ENCODE peak calls at places on chromosome 17, in five cellular contexts. L, A, N, M and T are unnamed samples.

GRCh38 chr17:45704251-45704650 is 79.9 kb upstream of the CRHR1 start:
- DNase-seq in L (no peak), A (no peak), N (no peak), M (no peak), T (no peak)

GRCh38 chr17:45235071-45236001 is 13.7 kb downstream of the FMNL1 start:
- DNase-seq in L (peak), A (peak), N (peak), M (peak), T (peak)

GRCh38 chr17:46057366-46057765 is 58.3 kb downstream of the STH start:
- DNase-seq in L (no peak), A (peak), N (no peak), M (no peak), T (no peak)

GRCh38 chr17:82668631-82669099 is 20.4 kb upstream of the WDR45B start:
- DNase-seq in L (peak), A (peak), N (peak), M (no peak), T (peak)

GRCh38 chr17:30093463-30094147 is 23.0 kb upstream of the NSRP1 start:
- DNase-seq in L (no peak), A (peak), N (no peak), M (no peak), T (no peak)

GRCh38 chr17:47205419-47205963 is 3.7 kb upstream of the MYL4 start:
- DNase-seq in L (no peak), A (peak), N (peak), M (no peak), T (no peak)

GRCh38 chr17:63171428-63172205 is 205.6 kb downstream of the TANC2 start:
- DNase-seq in L (no peak), A (peak), N (no peak), M (no peak), T (no peak)

GRCh38 chr17:57862410-57862989 is 12.7 kb upstream of the MRPS23 start:
- DNase-seq in L (no peak), A (no peak), N (peak), M (no peak), T (no peak)

DNA sequence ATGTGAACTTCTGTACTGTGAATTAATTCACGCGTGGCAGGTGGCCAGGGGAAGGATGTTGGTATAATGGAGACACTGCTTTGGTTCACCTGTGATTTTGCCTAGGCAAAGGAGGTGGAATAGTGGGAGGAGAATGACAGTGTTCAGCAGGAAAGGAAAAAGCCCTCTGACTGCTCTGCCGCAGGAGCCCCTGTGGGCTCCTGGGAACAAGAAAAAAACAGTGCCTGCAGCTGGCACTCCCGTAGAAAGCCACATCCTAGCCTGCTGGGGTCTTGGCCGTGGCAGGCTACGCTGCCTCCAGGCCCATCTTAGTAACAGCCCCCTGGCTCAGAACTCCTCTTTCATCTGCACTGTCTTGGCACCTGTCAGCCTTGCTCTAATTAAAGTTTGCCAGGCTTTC is 20.6 kb downstream of the ADORA2B start:
- DNase-seq in L (no peak), A (no peak), N (no peak), M (no peak), T (no peak)
- H3K27ac ChIP-seq in L (no peak), A (peak), N (no peak), M (no peak), T (no peak)

GRCh38 chr17:48440660-48441059 is 10.6 kb upstream of the SKAP1 start:
- DNase-seq in L (no peak), A (no peak), N (no peak), M (no peak), T (no peak)
- H3K27ac ChIP-seq in L (no peak), A (peak), N (no peak), M (no peak), T (no peak)

DNA sequence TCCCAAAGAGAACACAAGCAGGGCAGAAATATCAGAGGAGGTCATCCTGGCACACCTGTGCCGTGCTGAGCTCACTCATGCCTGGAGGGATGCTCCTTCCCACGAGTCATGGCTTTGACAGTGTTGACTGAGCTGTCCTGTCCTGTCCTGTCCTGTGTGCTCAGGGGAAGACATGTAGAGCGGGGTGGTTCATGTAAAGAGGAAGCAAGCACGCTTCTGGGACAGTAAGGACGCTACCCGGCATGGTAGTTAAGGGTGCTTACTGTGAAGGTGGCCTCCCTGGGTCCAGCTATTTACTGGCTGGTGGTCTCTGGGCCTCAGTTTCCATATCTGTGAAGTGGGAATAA is 394 bp downstream of the LGALS9 start:
- DNase-seq in L (no peak), A (no peak), N (no peak), M (no peak), T (no peak)
- H3K27ac ChIP-seq in L (peak), A (no peak), N (no peak), M (no peak), T (peak)

GRCh38 chr17:77531641-77532040 is 390.9 kb downstream of the SEC14L1 start:
- DNase-seq in L (no peak), A (no peak), N (no peak), M (no peak), T (no peak)

GRCh38 chr17:77534137-77534536 is 393.4 kb downstream of the SEC14L1 start:
- DNase-seq in L (no peak), A (no peak), N (no peak), M (no peak), T (no peak)

GRCh38 chr17:77535892-77536291 is 395.1 kb downstream of the SEC14L1 start:
- DNase-seq in L (no peak), A (no peak), N (no peak), M (no peak), T (no peak)

GRCh38 chr17:77537566-77537965 is 396.8 kb downstream of the SEC14L1 start:
- DNase-seq in L (no peak), A (no peak), N (no peak), M (no peak), T (no peak)

DNA sequence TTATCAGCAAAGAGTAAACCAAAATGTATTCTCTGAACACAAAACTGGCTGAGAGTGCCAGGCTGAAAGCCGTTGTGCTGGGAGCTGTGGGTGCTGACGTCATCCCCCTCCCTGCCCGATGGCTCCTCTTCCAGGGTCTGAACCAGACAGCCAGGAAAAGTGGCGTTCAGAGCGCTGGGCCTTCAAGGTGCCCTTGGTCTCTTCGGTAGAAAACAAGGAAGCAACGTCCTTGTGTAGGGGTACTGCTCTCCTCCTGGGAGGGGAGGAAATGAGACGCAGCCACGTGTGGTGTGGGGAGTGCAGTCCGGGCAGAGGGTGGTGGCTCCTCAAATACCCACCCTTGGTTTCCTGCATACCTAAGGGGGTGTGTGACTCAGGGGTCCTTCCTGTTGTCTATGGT is 394.7 kb downstream of the SEC14L1 start:
- DNase-seq in L (no peak), A (peak), N (no peak), M (no peak), T (no peak)
- H3K27ac ChIP-seq in L (no peak), A (no peak), N (no peak), M (no peak), T (no peak)

GRCh38 chr17:13143001-13143400 is 125.2 kb upstream of the ELAC2 start:
- DNase-seq in L (no peak), A (no peak), N (no peak), M (no peak), T (no peak)

GRCh38 chr17:13135496-13135895 is 117.7 kb upstream of the ELAC2 start:
- DNase-seq in L (no peak), A (no peak), N (no peak), M (no peak), T (no peak)

GRCh38 chr17:13140750-13141149 is 122.9 kb upstream of the ELAC2 start:
- DNase-seq in L (no peak), A (peak), N (no peak), M (no peak), T (no peak)
- H3K27ac ChIP-seq in L (no peak), A (no peak), N (no peak), M (no peak), T (no peak)

GRCh38 chr17:14134456-14134855 is 65.2 kb downstream of the COX10 start:
- DNase-seq in L (no peak), A (no peak), N (no peak), M (no peak), T (no peak)
- H3K27ac ChIP-seq in L (no peak), A (no peak), N (no peak), M (no peak), T (no peak)

GRCh38 chr17:60093694-60094093 is 15.0 kb upstream of the HEATR6 start:
- DNase-seq in L (no peak), A (no peak), N (no peak), M (no peak), T (no peak)

GRCh38 chr17:60091109-60091508 is 12.4 kb upstream of the HEATR6 start:
- DNase-seq in L (no peak), A (no peak), N (no peak), M (no peak), T (no peak)

GRCh38 chr17:60090412-60090811 is 11.7 kb upstream of the HEATR6 start:
- DNase-seq in L (no peak), A (no peak), N (no peak), M (no peak), T (no peak)

GRCh38 chr17:60089097-60089844 is 10.6 kb upstream of the HEATR6 start:
- DNase-seq in L (no peak), A (no peak), N (no peak), M (no peak), T (no peak)

GRCh38 chr17:60091908-60092331 is 13.2 kb upstream of the HEATR6 start:
- DNase-seq in L (no peak), A (peak), N (no peak), M (no peak), T (no peak)
- H3K27ac ChIP-seq in L (no peak), A (no peak), N (no peak), M (no peak), T (peak)

GRCh38 chr17:76250141-76250540 is 9.8 kb upstream of the RNF157 start:
- DNase-seq in L (no peak), A (no peak), N (no peak), M (no peak), T (no peak)

GRCh38 chr17:76248013-76248782 is 7.9 kb upstream of the RNF157 start:
- DNase-seq in L (no peak), A (no peak), N (no peak), M (no peak), T (no peak)

GRCh38 chr17:76243826-76244679 is 3.8 kb upstream of the RNF157 start:
- DNase-seq in L (no peak), A (peak), N (no peak), M (no peak), T (no peak)

GRCh38 chr17:76246080-76247066 is 6.1 kb upstream of the RNF157 start:
- DNase-seq in L (no peak), A (peak), N (no peak), M (no peak), T (no peak)

DNA sequence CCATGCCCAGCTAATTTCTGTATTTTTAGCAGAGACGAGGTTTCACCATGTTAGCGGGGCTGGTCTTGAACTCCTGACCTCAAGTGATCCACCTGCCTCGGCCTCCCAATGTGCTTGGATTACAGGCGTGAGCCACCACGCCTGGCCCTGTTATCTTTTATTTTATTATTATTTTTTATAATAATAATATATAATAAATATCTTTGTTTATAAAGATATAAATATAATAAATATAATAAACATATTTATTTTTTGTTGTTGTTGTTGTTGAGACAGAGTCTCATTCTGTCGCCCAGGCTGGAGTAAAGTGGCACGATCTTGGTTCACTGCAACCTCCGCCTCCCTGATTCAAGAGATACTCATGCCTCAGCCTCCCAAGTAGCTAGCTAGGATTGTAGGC is 7.0 kb upstream of the RNF157 start:
- DNase-seq in L (no peak), A (no peak), N (no peak), M (no peak), T (no peak)
- H3K27ac ChIP-seq in L (no peak), A (no peak), N (no peak), M (no peak), T (no peak)

DNA sequence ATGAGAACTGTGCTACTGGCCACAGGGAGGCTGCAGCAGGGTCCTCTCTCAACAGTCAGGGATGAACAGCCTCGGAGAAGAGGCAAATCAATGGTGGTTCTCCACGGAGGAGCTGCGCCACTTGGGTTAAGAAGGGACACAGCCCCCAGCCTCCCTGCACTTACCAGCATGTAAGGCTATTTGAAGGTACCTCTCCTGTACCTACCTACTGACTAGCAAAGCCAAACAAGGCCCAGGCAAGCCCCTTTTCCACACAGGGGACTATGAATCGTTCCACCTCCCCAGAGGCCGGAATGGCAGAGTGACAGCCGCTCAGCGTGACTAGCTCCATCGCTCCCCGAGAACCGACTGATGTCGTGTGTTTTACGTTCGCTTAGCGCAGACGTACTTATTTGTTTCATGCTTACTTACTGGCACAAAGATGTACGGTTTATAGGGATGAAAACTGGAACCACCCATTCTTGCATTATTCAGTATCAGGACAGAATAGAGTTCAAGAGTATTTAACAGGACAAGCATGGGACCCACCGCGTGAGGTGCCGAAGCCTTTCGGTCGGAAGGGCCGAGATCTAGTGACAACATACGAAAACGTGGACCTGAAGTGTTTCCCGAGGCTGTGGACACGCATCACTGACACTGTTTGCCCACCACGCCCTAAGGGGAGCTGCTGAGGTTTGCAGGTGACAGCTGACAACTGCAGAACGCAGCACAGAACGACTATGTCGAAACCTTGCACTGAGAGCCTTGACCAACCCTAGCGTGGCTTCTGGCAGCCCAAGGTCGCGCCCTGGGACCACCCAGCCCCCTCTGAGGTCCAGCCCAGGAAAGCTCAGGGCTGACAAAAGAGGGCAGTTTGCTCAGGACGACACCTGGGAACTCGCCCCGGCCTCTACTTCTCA is 1.0 kb downstream of the TEPSIN start:
- DNase-seq in L (no peak), A (no peak), N (no peak), M (no peak), T (no peak)
- H3K27ac ChIP-seq in L (no peak), A (no peak), N (no peak), M (no peak), T (peak)